ENCODE peak calls at places on chromosomes 4 and X, in four cellular contexts. E is GM13977; Q is glutamatergic neuron; G is CD4-positive, alpha-beta T cell. M is an unnamed sample.

GRCh38 chr4:12791536-12791935 is 692.6 kb downstream of the RAB28 start:
- DNase-seq in Q (no peak), G (no peak), E (no peak), M (no peak)

GRCh38 chr4:38753021-38753806 is 29.6 kb downstream of the TLR10 start:
- DNase-seq in G (no peak), Q (peak; percentile 78), E (no peak), M (peak; percentile 73)

GRCh38 chr4:92658318-92658717 is 354.6 kb downstream of the GRID2 start:
- DNase-seq in Q (no peak), E (no peak), G (no peak), M (no peak)

GRCh38 chr4:168766537-168767316 is 243.3 kb downstream of the CBR4 start:
- DNase-seq in G (no peak), Q (no peak), E (no peak), M (no peak)

GRCh38 chrX:2474963-2475726 is 25.6 kb downstream of the DHRSX start:
- DNase-seq in E (no peak), G (no peak), Q (no peak), M (no peak)

GRCh38 chrX:23334871-23335599 is 386 bp downstream of the PTCHD1 start:
- DNase-seq in G (no peak), E (peak; percentile 23), Q (peak; percentile 32), M (peak; percentile 7)

GRCh38 chrX:49879656-49880277 is 483 bp downstream of the USP27X start:
- DNase-seq in G (no peak), E (no peak), Q (no peak), M (no peak)

GRCh38 chrX:150680974-150681373 is 12.2 kb upstream of the MTMR1 start:
- DNase-seq in Q (no peak), E (no peak), G (no peak), M (no peak)

GRCh38 chrX:115561605-115562491 is 874 bp downstream of the PLS3 start:
- DNase-seq in G (no peak), Q (peak; percentile 36), E (peak; percentile 34), M (peak; percentile 49)

GRCh38 chrX:103248553-103248952 is 6.4 kb downstream of the TCEAL8 start:
- DNase-seq in G (no peak), E (peak; percentile 27), Q (no peak), M (no peak)

GRCh38 chrX:49041683-49042529 is 1.3 kb downstream of the TFE3 start:
- DNase-seq in Q (no peak), E (no peak), G (no peak), M (no peak)

GRCh38 chrX:20593836-20594235 is 327.1 kb upstream of the RPS6KA3 start:
- DNase-seq in Q (no peak), E (no peak), G (no peak), M (no peak)

GRCh38 chr4:87505862-87506261 is 23.3 kb downstream of the SPARCL1 start:
- DNase-seq in E (no peak), G (no peak), Q (no peak), M (no peak)

GRCh38 chr4:174538876-174539250 is 16.6 kb upstream of the HPGD start:
- DNase-seq in Q (no peak), E (no peak), G (no peak), M (no peak)

GRCh38 chr4:165518658-165519057 is 139.8 kb downstream of the CPE start:
- DNase-seq in E (no peak), Q (no peak), G (no peak), M (no peak)

GRCh38 chr4:125517831-125518230 is 203.1 kb downstream of the FAT4 start:
- DNase-seq in Q (no peak), G (no peak), E (no peak), M (no peak)

GRCh38 chr4:13910556-13910955 is 283.0 kb upstream of the BOD1L1 start:
- DNase-seq in Q (no peak), G (no peak), E (no peak), M (no peak)

GRCh38 chr4:8744083-8744805 is 127.4 kb downstream of the HMX1 start:
- DNase-seq in Q (no peak), E (no peak), G (no peak), M (no peak)

GRCh38 chrX:134999469-134999868 is 8.7 kb downstream of the SMIM10 start:
- DNase-seq in Q (no peak), E (peak; percentile 51), G (no peak), M (no peak)

GRCh38 chr4:110626532-110627153 is 3.8 kb upstream of the PITX2 start:
- DNase-seq in E (peak; percentile 8), Q (no peak), G (no peak), M (no peak)

GRCh38 chr4:81425087-81425486 is 46.6 kb downstream of the RASGEF1B start:
- DNase-seq in Q (no peak), E (no peak), G (no peak), M (no peak)

GRCh38 chr4:109574443-109574850 is 14.4 kb downstream of the MCUB start:
- DNase-seq in E (no peak), G (peak; percentile 3), Q (no peak), M (no peak)
- TF ChIP-seq CTCF in E (peak; percentile 5), G (peak; percentile 34), Q (no peak), M (no peak)

GRCh38 chr4:1856071-1856919 is at the start of gene LETM1:
- DNase-seq in Q (peak; percentile 92), E (peak; percentile 99), G (peak; percentile 88), M (peak; percentile 88)
- TF ChIP-seq CTCF in Q (no peak), E (peak; percentile 20), G (no peak), M (peak; percentile 29)

DNA sequence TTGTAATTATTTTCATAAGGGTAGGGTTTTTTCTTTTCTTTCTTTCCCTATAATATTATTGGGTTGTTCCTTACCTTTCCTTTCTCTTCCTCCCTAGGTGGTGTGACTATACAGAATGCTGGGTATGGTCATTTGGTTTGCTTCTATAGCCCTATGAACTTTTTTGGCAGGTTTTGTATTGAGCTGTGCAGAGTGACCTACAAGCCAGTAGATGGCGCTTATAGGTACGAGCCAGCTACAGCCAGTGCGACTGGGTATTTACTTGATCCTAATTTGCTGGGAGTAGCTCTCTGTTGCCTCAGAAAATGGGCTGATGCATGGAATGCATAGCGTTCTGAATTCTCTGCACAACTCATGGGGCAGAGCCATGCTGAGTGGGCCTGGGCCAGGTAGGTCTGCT is 423.3 kb downstream of the MAGEE1 start:
- DNase-seq in Q (no peak), E (no peak), G (no peak), M (no peak)
- TF ChIP-seq CTCF in Q (no peak), E (peak; percentile 34), G (no peak), M (no peak)

GRCh38 chr4:76306882-76307669 is 543 bp downstream of the STBD1 start:
- DNase-seq in G (no peak), Q (peak; percentile 83), E (peak; percentile 43), M (peak; percentile 41)
- TF ChIP-seq CTCF in G (no peak), Q (peak; percentile 17), E (peak; percentile 29), M (peak; percentile 34)

DNA sequence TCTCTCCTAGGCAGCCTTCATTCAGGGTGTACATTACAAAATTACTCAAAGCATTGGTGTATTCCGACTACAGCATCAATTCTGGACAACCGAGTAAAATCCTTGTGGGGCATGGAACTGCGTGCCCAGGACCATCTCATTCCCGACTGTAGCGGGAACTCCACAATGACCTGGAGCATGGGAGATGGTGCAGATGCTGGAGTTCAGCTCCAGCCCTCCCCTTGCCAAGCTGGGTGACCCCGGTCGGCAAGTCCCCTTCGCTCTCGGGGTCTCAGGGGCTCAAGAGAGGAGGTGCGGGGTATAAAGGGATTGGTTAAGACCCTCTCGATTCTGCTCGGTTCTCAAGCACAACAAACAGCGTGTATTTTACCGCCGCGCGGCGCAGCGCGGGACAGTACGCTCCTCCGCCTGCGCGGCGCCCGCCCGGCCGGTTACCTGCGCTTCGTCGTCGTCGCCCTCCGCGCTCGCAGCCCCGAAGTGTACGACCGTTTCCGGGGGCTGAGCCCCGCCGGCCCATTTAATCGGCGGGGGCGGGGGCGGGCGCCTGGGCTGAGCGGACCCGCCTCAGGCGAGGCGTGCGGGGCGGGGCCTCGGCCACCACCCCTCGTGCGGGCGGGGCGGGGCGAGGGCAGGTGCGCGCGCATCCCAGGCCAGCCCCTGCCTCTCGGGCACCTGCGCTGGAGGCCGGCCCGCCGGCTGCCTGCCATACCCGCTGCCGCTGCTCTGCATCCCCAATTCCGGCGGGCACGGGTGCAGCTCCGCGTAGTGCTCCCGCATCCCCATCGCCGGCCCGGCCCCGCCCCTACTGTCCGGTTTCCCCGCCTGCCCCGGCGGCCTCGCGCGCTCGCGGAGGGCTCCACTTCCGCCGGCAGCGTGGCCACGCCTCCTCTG is at the start of gene G6PD:
- DNase-seq in G (peak; percentile 72), E (peak; percentile 95), Q (peak; percentile 76), M (peak; percentile 58)
- TF ChIP-seq CTCF in G (no peak), E (peak; percentile 3), Q (no peak), M (peak; percentile 20)

DNA sequence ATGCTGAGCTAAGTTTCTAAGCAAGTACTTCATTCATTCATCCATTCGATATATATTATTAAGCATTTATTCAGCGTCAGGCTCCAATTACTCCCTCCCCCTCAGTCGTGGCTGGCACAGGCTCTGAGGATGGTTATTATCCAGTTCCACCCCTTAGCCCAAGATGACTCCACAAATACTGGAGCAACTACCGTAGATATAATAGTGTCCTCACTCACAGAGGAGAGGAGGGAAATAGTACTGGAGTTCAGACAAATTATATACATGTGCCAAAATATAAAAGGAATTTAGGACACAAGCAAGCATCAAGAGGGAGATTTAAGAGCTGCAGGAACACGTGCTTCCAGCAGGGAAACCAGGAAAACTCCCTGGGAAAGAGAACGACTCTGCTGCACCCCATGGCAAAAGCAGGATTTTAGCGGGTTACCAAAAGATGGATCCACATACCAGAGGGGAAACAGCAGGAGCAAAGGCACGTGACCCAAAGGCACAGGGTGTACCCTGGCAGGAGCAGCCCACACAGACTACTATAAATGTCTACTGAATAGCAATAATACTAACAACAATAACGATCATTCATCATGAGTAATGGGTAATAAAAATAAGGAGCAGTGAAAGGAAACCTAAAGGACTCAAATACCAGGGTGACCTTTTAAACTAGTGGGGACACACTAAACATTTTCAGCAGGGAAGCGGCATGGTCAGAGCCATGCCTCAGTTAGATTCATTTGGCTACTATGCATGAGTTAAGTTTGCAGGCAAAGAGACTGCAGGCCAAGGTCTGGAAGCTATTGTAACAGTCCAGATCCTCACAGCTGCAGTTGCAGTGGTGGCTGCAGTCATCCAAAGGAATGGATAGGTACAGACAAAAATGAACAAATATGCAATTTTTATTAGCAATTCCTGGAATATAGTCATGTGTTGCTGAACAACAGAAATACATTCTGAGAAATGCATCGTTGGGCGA is 153.7 kb downstream of the APBB2 start:
- DNase-seq in Q (no peak), G (no peak), E (no peak), M (no peak)
- TF ChIP-seq CTCF in Q (no peak), G (no peak), E (no peak), M (no peak)